ENCODE peak calls at places on chromosomes 6 and 20, in six cellular contexts. F is adipocyte, W is SW 1271, N is NCI-H1105, L is AG09309, J is astrocyte of the cerebellum. P is an unnamed sample.

GRCh38 chr6:78942451-78942850 is 75.1 kb downstream of the IRAK1BP1 start:
- DNase-seq in W (peak), L (no peak), F (peak), J (no peak), N (no peak), P (peak)

GRCh38 chr20:50339196-50339901 is 148.7 kb downstream of the CEBPB start:
- DNase-seq in J (peak), W (no peak), L (no peak), F (peak), N (no peak), P (peak)

GRCh38 chr6:97215157-97215769 is 67.8 kb downstream of the MMS22L start:
- DNase-seq in J (peak), N (no peak), L (peak), F (peak), W (peak), P (peak)

GRCh38 chr6:71035871-71036270 is 79.0 kb upstream of the B3GAT2 start:
- DNase-seq in W (no peak), N (no peak), F (no peak), J (peak), L (no peak), P (no peak)

GRCh38 chr6:38346291-38347079 is 293.2 kb downstream of the BTBD9 start:
- DNase-seq in J (peak), W (peak), F (peak), L (peak), N (no peak), P (peak)

GRCh38 chr20:20138301-20139064 is 86.2 kb downstream of the CFAP61 start:
- DNase-seq in J (no peak), L (no peak), N (no peak), W (no peak), F (no peak), P (no peak)

GRCh38 chr20:53855733-53856132 is 214.7 kb downstream of the BCAS1 start:
- DNase-seq in J (no peak), N (no peak), W (no peak), F (no peak), L (no peak), P (no peak)

GRCh38 chr6:70668499-70668812 is 773 bp downstream of the SMAP1 start:
- DNase-seq in N (peak), L (no peak), W (peak), F (peak), J (no peak), P (peak)

GRCh38 chr20:5402903-5403531 is 86.3 kb upstream of the PROKR2 start:
- DNase-seq in L (no peak), F (no peak), W (peak), N (no peak), J (no peak), P (peak)

P was measured in EH.